ENCODE peak calls at places on chromosome 3, in four cellular contexts. One of them, this sample, is unnamed.

GRCh38 chr3:124032881-124033359 is 41.0 kb upstream of the ROPN1 start:
- DNase-seq in anterior cingulate cortex: peak
- DNase-seq in activated gamma-delta T cell treated with Interleukin-2 at 50 U/mL for 16 hours: peak
- DNase-seq in HEK293T: peak
- DNase-seq in this sample: peak

GRCh38 chr3:158105124-158105709 is 1.0 kb downstream of the SHOX2 start:
- DNase-seq in anterior cingulate cortex: no peak
- DNase-seq in activated gamma-delta T cell treated with Interleukin-2 at 50 U/mL for 16 hours: no peak
- DNase-seq in HEK293T: peak
- DNase-seq in this sample: no peak

GRCh38 chr3:147431746-147432145 is 22.6 kb downstream of the ZIC1 start:
- DNase-seq in anterior cingulate cortex: no peak
- DNase-seq in activated gamma-delta T cell treated with Interleukin-2 at 50 U/mL for 16 hours: no peak
- DNase-seq in HEK293T: no peak
- DNase-seq in this sample: no peak

GRCh38 chr3:31226331-31226730 is 306.4 kb upstream of the STT3B start:
- DNase-seq in anterior cingulate cortex: no peak
- DNase-seq in activated gamma-delta T cell treated with Interleukin-2 at 50 U/mL for 16 hours: peak
- DNase-seq in HEK293T: no peak
- DNase-seq in this sample: no peak

GRCh38 chr3:119293105-119293683 is 989 bp upstream of the ARHGAP31 start:
- DNase-seq in anterior cingulate cortex: no peak
- DNase-seq in activated gamma-delta T cell treated with Interleukin-2 at 50 U/mL for 16 hours: no peak
- DNase-seq in HEK293T: no peak
- DNase-seq in this sample: no peak

GRCh38 chr3:188156051-188156450 is 2.1 kb downstream of the LPP start:
- DNase-seq in anterior cingulate cortex: no peak
- DNase-seq in activated gamma-delta T cell treated with Interleukin-2 at 50 U/mL for 16 hours: no peak
- DNase-seq in HEK293T: no peak
- DNase-seq in this sample: no peak

GRCh38 chr3:181892848-181893247 is 181.1 kb downstream of the SOX2 start:
- DNase-seq in anterior cingulate cortex: no peak
- DNase-seq in activated gamma-delta T cell treated with Interleukin-2 at 50 U/mL for 16 hours: no peak
- DNase-seq in HEK293T: no peak
- DNase-seq in this sample: no peak

GRCh38 chr3:43907508-43907858 is 216.7 kb downstream of the ABHD5 start:
- DNase-seq in anterior cingulate cortex: no peak
- DNase-seq in activated gamma-delta T cell treated with Interleukin-2 at 50 U/mL for 16 hours: no peak
- DNase-seq in HEK293T: no peak
- DNase-seq in this sample: no peak

GRCh38 chr3:182741214-182741613 is 52.1 kb upstream of the ATP11B start:
- DNase-seq in anterior cingulate cortex: no peak
- DNase-seq in activated gamma-delta T cell treated with Interleukin-2 at 50 U/mL for 16 hours: no peak
- DNase-seq in HEK293T: no peak
- DNase-seq in this sample: no peak

GRCh38 chr3:123071146-123071545 is 4.3 kb downstream of the PDIA5 start:
- DNase-seq in anterior cingulate cortex: no peak
- DNase-seq in activated gamma-delta T cell treated with Interleukin-2 at 50 U/mL for 16 hours: no peak
- DNase-seq in HEK293T: peak
- DNase-seq in this sample: peak

GRCh38 chr3:85255954-85256353 is 297.2 kb downstream of the CADM2 start:
- DNase-seq in anterior cingulate cortex: no peak
- DNase-seq in activated gamma-delta T cell treated with Interleukin-2 at 50 U/mL for 16 hours: no peak
- DNase-seq in HEK293T: peak
- DNase-seq in this sample: peak

GRCh38 chr3:70861234-70861633 is 548.8 kb upstream of the MDFIC2 start:
- DNase-seq in anterior cingulate cortex: no peak
- DNase-seq in activated gamma-delta T cell treated with Interleukin-2 at 50 U/mL for 16 hours: no peak
- DNase-seq in HEK293T: no peak
- DNase-seq in this sample: no peak

GRCh38 chr3:61537366-61537765 is 24.0 kb upstream of the PTPRG start:
- DNase-seq in anterior cingulate cortex: no peak
- DNase-seq in activated gamma-delta T cell treated with Interleukin-2 at 50 U/mL for 16 hours: no peak
- DNase-seq in HEK293T: no peak
- DNase-seq in this sample: no peak

GRCh38 chr3:51620543-51620942 is 50.5 kb upstream of the TEX264 start:
- DNase-seq in anterior cingulate cortex: no peak
- DNase-seq in activated gamma-delta T cell treated with Interleukin-2 at 50 U/mL for 16 hours: no peak
- DNase-seq in HEK293T: no peak
- DNase-seq in this sample: no peak

GRCh38 chr3:23726811-23727548 is 78.8 kb upstream of the UBE2E1 start:
- DNase-seq in anterior cingulate cortex: no peak
- DNase-seq in activated gamma-delta T cell treated with Interleukin-2 at 50 U/mL for 16 hours: no peak
- DNase-seq in HEK293T: no peak
- DNase-seq in this sample: no peak

GRCh38 chr3:37112987-37113386 is 61.4 kb downstream of the LRRFIP2 start:
- DNase-seq in anterior cingulate cortex: no peak
- DNase-seq in activated gamma-delta T cell treated with Interleukin-2 at 50 U/mL for 16 hours: no peak
- DNase-seq in HEK293T: no peak
- DNase-seq in this sample: no peak

GRCh38 chr3:124621498-124621897 is 108.8 kb upstream of the UMPS start:
- DNase-seq in anterior cingulate cortex: no peak
- DNase-seq in activated gamma-delta T cell treated with Interleukin-2 at 50 U/mL for 16 hours: no peak
- DNase-seq in HEK293T: no peak
- DNase-seq in this sample: no peak

GRCh38 chr3:167095976-167096375 is 284.1 kb downstream of the ZBBX start:
- DNase-seq in anterior cingulate cortex: no peak
- DNase-seq in activated gamma-delta T cell treated with Interleukin-2 at 50 U/mL for 16 hours: no peak
- DNase-seq in HEK293T: no peak
- DNase-seq in this sample: no peak

GRCh38 chr3:77321646-77322045 is 281.7 kb downstream of the ROBO2 start:
- DNase-seq in anterior cingulate cortex: no peak
- DNase-seq in activated gamma-delta T cell treated with Interleukin-2 at 50 U/mL for 16 hours: no peak
- DNase-seq in HEK293T: no peak
- DNase-seq in this sample: no peak

GRCh38 chr3:151171145-151171544 is 31.9 kb downstream of the GPR171 start:
- DNase-seq in anterior cingulate cortex: no peak
- DNase-seq in activated gamma-delta T cell treated with Interleukin-2 at 50 U/mL for 16 hours: peak
- DNase-seq in HEK293T: no peak
- DNase-seq in this sample: no peak

GRCh38 chr3:127711021-127711420 is 38.3 kb downstream of the ABTB1 start:
- DNase-seq in anterior cingulate cortex: no peak
- DNase-seq in activated gamma-delta T cell treated with Interleukin-2 at 50 U/mL for 16 hours: no peak
- DNase-seq in HEK293T: no peak
- DNase-seq in this sample: no peak

GRCh38 chr3:72436863-72437592 is 411.2 kb downstream of the SHQ1 start:
- DNase-seq in anterior cingulate cortex: no peak
- DNase-seq in activated gamma-delta T cell treated with Interleukin-2 at 50 U/mL for 16 hours: no peak
- DNase-seq in HEK293T: no peak
- DNase-seq in this sample: no peak

GRCh38 chr3:152104847-152105415 is 163.8 kb upstream of the MBNL1 start:
- DNase-seq in anterior cingulate cortex: no peak
- DNase-seq in activated gamma-delta T cell treated with Interleukin-2 at 50 U/mL for 16 hours: no peak
- DNase-seq in HEK293T: no peak
- DNase-seq in this sample: no peak

GRCh38 chr3:187746479-187747335 is 1.4 kb upstream of the BCL6 start:
- DNase-seq in anterior cingulate cortex: no peak
- DNase-seq in activated gamma-delta T cell treated with Interleukin-2 at 50 U/mL for 16 hours: no peak
- DNase-seq in HEK293T: no peak
- DNase-seq in this sample: no peak

GRCh38 chr3:105281989-105282388 is 84.7 kb upstream of the ALCAM start:
- DNase-seq in anterior cingulate cortex: no peak
- DNase-seq in activated gamma-delta T cell treated with Interleukin-2 at 50 U/mL for 16 hours: no peak
- DNase-seq in HEK293T: no peak
- DNase-seq in this sample: no peak

This sample was measured in posterior cingulate gyrus.